ENCODE peak calls at places on chromosomes 5 and 9, in four cellular contexts. One of them, this sample, is unnamed.

GRCh38 chr5:33476992-33477391 is 36.2 kb downstream of the TARS1 start:
- DNase-seq in CD4-positive, alpha-beta T cell: no peak
- DNase-seq in A549: no peak
- DNase-seq in GM23338: no peak
- DNase-seq in this sample: no peak

GRCh38 chr9:104386425-104387069 is 117.5 kb upstream of the OR13F1 start:
- DNase-seq in CD4-positive, alpha-beta T cell: no peak
- DNase-seq in A549: peak; percentile 58
- DNase-seq in GM23338: peak; percentile 71
- DNase-seq in this sample: no peak

GRCh38 chr5:37836173-37837100 is 3.4 kb downstream of the GDNF start:
- DNase-seq in CD4-positive, alpha-beta T cell: no peak
- DNase-seq in A549: no peak
- DNase-seq in GM23338: peak; percentile 58
- DNase-seq in this sample: no peak

GRCh38 chr9:86079421-86080111 is 19.8 kb downstream of the GOLM1 start:
- DNase-seq in CD4-positive, alpha-beta T cell: no peak
- DNase-seq in A549: peak; percentile 47
- DNase-seq in GM23338: no peak
- DNase-seq in this sample: no peak

GRCh38 chr9:92740969-92741368 is 23.7 kb downstream of the BICD2 start:
- DNase-seq in CD4-positive, alpha-beta T cell: no peak
- DNase-seq in A549: no peak
- DNase-seq in GM23338: no peak
- DNase-seq in this sample: no peak

GRCh38 chr5:2660305-2660704 is 91.2 kb downstream of the IRX2 start:
- DNase-seq in CD4-positive, alpha-beta T cell: no peak
- DNase-seq in A549: no peak
- DNase-seq in GM23338: no peak
- DNase-seq in this sample: no peak

GRCh38 chr5:147803941-147804717 is 21.6 kb upstream of the JAKMIP2 start:
- DNase-seq in CD4-positive, alpha-beta T cell: no peak
- DNase-seq in A549: no peak
- DNase-seq in GM23338: peak; percentile 8
- DNase-seq in this sample: no peak

GRCh38 chr5:1852324-1852947 is 30.3 kb downstream of the IRX4 start:
- DNase-seq in CD4-positive, alpha-beta T cell: no peak
- DNase-seq in A549: no peak
- DNase-seq in GM23338: no peak
- DNase-seq in this sample: no peak

GRCh38 chr5:10564838-10565784 is 1.2 kb downstream of the ANKRD33B start:
- DNase-seq in CD4-positive, alpha-beta T cell: no peak
- DNase-seq in A549: no peak
- DNase-seq in GM23338: peak; percentile 62
- DNase-seq in this sample: no peak

GRCh38 chr5:42894057-42894456 is 82.4 kb upstream of the SELENOP start:
- DNase-seq in CD4-positive, alpha-beta T cell: no peak
- DNase-seq in A549: peak; percentile 11
- DNase-seq in GM23338: peak; percentile 93
- DNase-seq in this sample: no peak

GRCh38 chr9:121901616-121902015 is 191.5 kb downstream of the TTLL11 start:
- DNase-seq in CD4-positive, alpha-beta T cell: no peak
- DNase-seq in A549: no peak
- DNase-seq in GM23338: no peak
- DNase-seq in this sample: no peak

DNA sequence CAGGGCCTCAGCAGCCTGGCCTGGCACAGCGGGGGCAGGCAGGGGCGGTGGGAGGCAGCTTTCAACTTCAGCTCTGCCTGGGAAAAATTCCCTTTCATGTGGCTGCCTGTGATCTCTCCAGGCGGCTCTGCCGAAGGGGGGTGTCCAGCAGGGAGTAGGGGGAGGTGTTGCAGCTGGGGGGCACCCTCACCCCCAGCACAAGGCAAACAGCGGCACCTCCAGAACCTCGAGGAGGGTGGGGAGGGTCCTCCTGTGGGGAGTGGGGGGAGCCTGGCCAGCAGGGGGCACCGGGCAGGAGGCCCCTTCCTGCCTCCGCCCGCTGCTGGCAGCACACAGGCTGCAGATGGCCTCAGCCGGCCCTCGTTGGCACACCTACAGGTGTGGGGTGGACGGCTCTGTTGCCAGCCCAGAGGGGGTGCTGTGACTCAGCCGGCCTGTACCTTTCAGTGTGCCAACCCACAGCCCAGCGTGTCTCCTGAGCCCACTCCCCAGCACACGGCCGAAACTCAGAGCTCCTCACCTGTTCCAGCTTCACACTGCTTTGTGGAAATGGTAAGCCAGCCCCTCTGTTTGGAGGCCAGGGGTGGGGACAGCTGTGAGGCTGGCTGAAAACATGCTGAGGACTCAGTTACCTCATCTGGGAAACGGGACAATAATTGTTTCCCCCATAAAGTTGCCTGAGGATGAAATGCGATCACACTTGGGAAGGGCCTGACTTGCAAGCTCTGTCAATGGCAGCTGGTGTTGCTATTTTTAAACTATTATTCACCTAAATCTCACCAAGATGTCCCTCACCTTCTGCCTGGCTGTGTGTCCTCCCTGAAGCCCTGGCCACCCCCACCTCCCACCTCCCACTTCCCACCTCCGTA is 37.0 kb downstream of the CXXC5 start:
- DNase-seq in CD4-positive, alpha-beta T cell: no peak
- DNase-seq in A549: no peak
- DNase-seq in GM23338: peak; percentile 43
- DNase-seq in this sample: no peak
- TF ChIP-seq CTCF in CD4-positive, alpha-beta T cell: no peak
- TF ChIP-seq CTCF in A549: no peak
- TF ChIP-seq CTCF in GM23338: peak; percentile 59
- TF ChIP-seq CTCF in this sample: no peak

DNA sequence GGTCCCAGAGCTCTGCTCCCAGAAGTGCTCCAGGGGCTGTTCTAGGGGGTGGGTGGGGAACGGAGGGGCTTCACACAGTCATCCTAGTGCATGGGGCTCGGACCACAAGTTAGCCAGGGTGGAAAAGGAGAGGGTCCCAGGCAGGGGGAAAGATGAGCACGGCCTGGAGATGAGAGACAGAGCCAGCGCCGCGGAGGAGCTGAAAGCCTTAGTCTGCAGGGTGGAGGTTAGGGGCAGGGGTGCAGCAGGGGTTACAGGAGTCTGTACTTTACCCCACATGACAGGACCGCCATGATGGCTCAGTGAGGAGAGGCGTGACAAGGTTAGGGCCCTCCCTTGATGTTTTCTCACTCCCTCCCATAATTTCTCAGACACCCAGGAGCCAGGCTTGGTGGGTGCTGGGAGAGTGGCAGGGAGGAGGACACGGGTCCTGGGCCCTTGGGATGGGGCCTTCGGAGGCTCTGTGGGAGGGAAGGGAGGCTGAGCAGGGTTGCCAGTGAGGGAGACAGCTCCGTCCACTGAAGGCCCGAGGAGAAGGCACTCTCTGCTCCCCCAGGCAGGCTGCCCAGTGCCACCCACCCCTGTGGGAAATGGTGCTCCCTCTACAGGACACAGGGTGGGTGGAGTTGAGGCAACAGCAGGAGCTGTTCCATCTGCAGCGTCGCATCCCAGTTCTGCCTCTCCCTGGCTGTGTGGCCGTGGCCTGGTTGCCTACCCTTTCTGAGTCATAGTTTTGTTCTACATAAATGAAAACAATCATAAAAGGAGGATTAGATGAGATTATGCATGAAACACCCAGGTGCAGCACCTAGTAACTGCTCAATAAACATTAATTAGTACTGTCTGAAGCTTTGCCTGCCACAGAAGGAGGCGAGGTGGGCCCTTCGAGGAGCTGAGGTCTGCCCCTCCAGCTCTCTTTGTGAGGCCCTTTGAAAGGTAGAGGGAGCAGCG is 66.2 kb downstream of the NDST1 start:
- DNase-seq in CD4-positive, alpha-beta T cell: no peak
- DNase-seq in A549: no peak
- DNase-seq in GM23338: no peak
- DNase-seq in this sample: no peak
- TF ChIP-seq CTCF in CD4-positive, alpha-beta T cell: no peak
- TF ChIP-seq CTCF in A549: peak; percentile 17
- TF ChIP-seq CTCF in GM23338: peak; percentile 65
- TF ChIP-seq CTCF in this sample: no peak

GRCh38 chr9:89143266-89143665 is 35.4 kb downstream of the SHC3 start:
- DNase-seq in CD4-positive, alpha-beta T cell: no peak
- DNase-seq in A549: no peak
- DNase-seq in GM23338: no peak
- DNase-seq in this sample: no peak

GRCh38 chr9:89145086-89145485 is 33.5 kb downstream of the SHC3 start:
- DNase-seq in CD4-positive, alpha-beta T cell: no peak
- DNase-seq in A549: no peak
- DNase-seq in GM23338: no peak
- DNase-seq in this sample: no peak

GRCh38 chr9:89139450-89139849 is 39.2 kb downstream of the SHC3 start:
- DNase-seq in CD4-positive, alpha-beta T cell: no peak
- DNase-seq in A549: no peak
- DNase-seq in GM23338: no peak
- DNase-seq in this sample: no peak

GRCh38 chr9:89149726-89150125 is 28.9 kb downstream of the SHC3 start:
- DNase-seq in CD4-positive, alpha-beta T cell: no peak
- DNase-seq in A549: no peak
- DNase-seq in GM23338: no peak
- DNase-seq in this sample: no peak

DNA sequence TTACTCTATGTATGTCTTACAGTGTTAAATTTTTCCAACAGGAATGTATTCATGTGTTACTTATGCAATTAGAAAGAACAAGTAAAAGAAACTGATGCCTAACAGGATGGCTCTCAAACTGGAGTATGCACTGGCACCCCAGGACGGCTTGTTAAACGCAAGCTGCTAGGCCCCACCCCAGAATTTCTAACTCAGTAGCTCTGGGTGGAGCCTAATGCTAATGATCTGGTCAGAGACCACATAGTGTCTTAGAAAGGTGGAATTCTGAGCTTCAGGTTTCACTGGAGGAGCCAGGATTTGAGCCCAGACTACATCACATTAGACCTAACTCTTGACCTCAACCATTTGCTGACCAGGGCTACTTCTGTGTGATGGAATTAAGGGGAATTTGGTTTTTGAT is 34.4 kb downstream of the SHC3 start:
- DNase-seq in CD4-positive, alpha-beta T cell: no peak
- DNase-seq in A549: no peak
- DNase-seq in GM23338: peak; percentile 45
- DNase-seq in this sample: no peak
- TF ChIP-seq CTCF in CD4-positive, alpha-beta T cell: no peak
- TF ChIP-seq CTCF in A549: no peak
- TF ChIP-seq CTCF in GM23338: no peak
- TF ChIP-seq CTCF in this sample: no peak

GRCh38 chr5:108238936-108239887 is 142.7 kb downstream of the FBXL17 start:
- DNase-seq in CD4-positive, alpha-beta T cell: no peak
- DNase-seq in A549: no peak
- DNase-seq in GM23338: peak; percentile 57
- DNase-seq in this sample: no peak
- TF ChIP-seq CTCF in CD4-positive, alpha-beta T cell: no peak
- TF ChIP-seq CTCF in A549: no peak
- TF ChIP-seq CTCF in GM23338: peak; percentile 2
- TF ChIP-seq CTCF in this sample: no peak

DNA sequence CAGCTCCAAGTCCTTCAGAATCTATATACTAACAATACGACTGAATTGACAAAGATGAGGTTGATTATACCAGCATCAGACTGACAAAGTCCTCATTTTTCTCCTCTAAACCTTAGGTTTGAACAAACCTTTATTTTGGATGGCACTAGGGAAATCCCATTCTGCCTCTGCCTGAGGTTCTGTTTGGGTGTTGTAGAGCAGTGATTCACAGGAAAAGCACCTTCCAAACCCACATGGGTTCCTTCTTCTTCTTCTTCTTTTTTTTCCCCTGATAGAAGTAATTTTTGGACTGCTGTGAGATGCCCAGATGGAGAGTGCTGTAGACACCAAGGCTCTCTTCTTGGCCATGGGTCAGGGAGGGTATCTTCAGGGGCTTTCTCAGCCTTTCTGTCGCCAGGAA is 164.9 kb upstream of the PAPPA start:
- DNase-seq in CD4-positive, alpha-beta T cell: no peak
- DNase-seq in A549: no peak
- DNase-seq in GM23338: no peak
- DNase-seq in this sample: no peak
- TF ChIP-seq CTCF in CD4-positive, alpha-beta T cell: no peak
- TF ChIP-seq CTCF in A549: no peak
- TF ChIP-seq CTCF in GM23338: no peak
- TF ChIP-seq CTCF in this sample: no peak

GRCh38 chr5:90418214-90418613 is 8.7 kb upstream of the CETN3 start:
- DNase-seq in CD4-positive, alpha-beta T cell: no peak
- DNase-seq in A549: no peak
- DNase-seq in GM23338: no peak
- DNase-seq in this sample: no peak

GRCh38 chr5:90424245-90424644 is 14.7 kb upstream of the CETN3 start:
- DNase-seq in CD4-positive, alpha-beta T cell: no peak
- DNase-seq in A549: no peak
- DNase-seq in GM23338: no peak
- DNase-seq in this sample: no peak

GRCh38 chr5:90421136-90421535 is 11.6 kb upstream of the CETN3 start:
- DNase-seq in CD4-positive, alpha-beta T cell: no peak
- DNase-seq in A549: peak; percentile 37
- DNase-seq in GM23338: peak; percentile 83
- DNase-seq in this sample: no peak
- TF ChIP-seq CTCF in CD4-positive, alpha-beta T cell: no peak
- TF ChIP-seq CTCF in A549: peak; percentile 11
- TF ChIP-seq CTCF in GM23338: peak; percentile 79
- TF ChIP-seq CTCF in this sample: no peak

DNA sequence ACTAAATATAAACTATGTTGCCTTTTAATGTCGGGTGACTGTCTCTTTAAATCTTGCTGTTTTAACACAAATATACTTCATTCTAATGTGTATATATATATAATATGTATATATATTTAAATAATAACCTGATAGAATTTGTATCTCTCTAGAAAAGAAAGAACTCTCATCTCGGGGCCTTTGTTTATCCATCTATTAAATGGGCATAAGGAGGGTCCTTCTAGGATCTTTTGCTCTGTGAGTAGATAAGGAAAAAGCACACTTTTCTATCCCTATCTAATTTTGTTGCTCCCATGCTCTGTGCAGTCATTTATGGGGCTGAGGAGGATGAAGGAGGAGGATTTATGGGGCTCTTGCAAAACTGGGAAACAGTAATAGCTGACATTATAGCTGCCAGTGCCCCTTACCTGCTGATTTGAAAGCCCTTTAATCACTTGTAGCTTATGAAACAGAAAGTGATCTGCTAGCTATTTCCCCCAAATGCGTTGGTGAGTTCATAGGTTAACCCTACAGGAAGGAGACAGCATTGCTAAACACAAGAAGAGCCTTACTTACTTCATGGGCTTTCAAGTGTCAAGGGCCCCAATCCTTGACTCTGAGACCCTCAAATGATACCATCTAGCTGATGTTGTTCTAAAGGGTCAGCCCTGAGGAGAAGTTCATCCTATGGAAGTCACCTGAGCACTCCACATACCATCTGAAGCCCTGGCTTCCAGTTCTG is 5.8 kb upstream of the PPARGC1B start:
- DNase-seq in CD4-positive, alpha-beta T cell: no peak
- DNase-seq in A549: no peak
- DNase-seq in GM23338: no peak
- DNase-seq in this sample: no peak
- TF ChIP-seq CTCF in CD4-positive, alpha-beta T cell: no peak
- TF ChIP-seq CTCF in A549: no peak
- TF ChIP-seq CTCF in GM23338: no peak
- TF ChIP-seq CTCF in this sample: no peak